ENCODE peak calls at places on chromosome 18, in seven cellular contexts. W, F, S, E, Y, X and B are unnamed samples.

GRCh38 chr18:2147866-2148265 is 423.4 kb downstream of the METTL4 start:
- DNase-seq in E (no peak), Y (no peak), X (no peak), S (no peak), W (peak; percentile 61), F (no peak), B (no peak)

GRCh38 chr18:39946623-39947061 is 2008.4 kb upstream of the PIK3C3 start:
- DNase-seq in E (peak; percentile 93), F (peak; percentile 46), W (no peak), Y (no peak), X (no peak), S (no peak), B (no peak)

GRCh38 chr18:7164610-7165009 is 47.0 kb upstream of the LAMA1 start:
- DNase-seq in Y (no peak), X (no peak), F (no peak), S (no peak), E (peak; percentile 20), W (no peak), B (no peak)

GRCh38 chr18:59249186-59249774 is 24.0 kb downstream of the RAX start:
- DNase-seq in W (no peak), E (peak; percentile 74), S (no peak), F (peak; percentile 58), X (peak; percentile 77), Y (no peak), B (no peak)

GRCh38 chr18:10927290-10927979 is 221.9 kb downstream of the PIEZO2 start:
- DNase-seq in S (no peak), E (no peak), Y (no peak), X (no peak), F (no peak), W (peak; percentile 37), B (no peak)

GRCh38 chr18:74635202-74635969 is 37.7 kb downstream of the ZNF407 start:
- DNase-seq in S (no peak), W (no peak), F (peak; percentile 34), Y (no peak), X (no peak), E (no peak), B (no peak)

GRCh38 chr18:44792456-44793080 is 111.9 kb downstream of the SETBP1 start:
- DNase-seq in E (no peak), F (no peak), X (no peak), S (no peak), W (no peak), Y (no peak), B (no peak)

GRCh38 chr18:41371718-41372117 is 583.3 kb upstream of the PIK3C3 start:
- DNase-seq in W (no peak), F (peak; percentile 10), Y (no peak), S (no peak), E (no peak), X (no peak), B (no peak)

GRCh38 chr18:57077786-57078552 is 68.9 kb upstream of the BOD1L2 start:
- DNase-seq in X (no peak), F (no peak), E (no peak), S (no peak), Y (no peak), W (no peak), B (no peak)

GRCh38 chr18:50274044-50274442 is 7.3 kb downstream of the MBD1 start:
- DNase-seq in S (no peak), E (no peak), X (no peak), W (peak; percentile 35), Y (no peak), F (no peak), B (no peak)

GRCh38 chr18:79898952-79899608 is 52.4 kb downstream of the SLC66A2 start:
- DNase-seq in E (no peak), W (peak; percentile 54), F (no peak), S (no peak), Y (no peak), X (no peak), B (no peak)

GRCh38 chr18:11500153-11501122 is 109.0 kb upstream of the SLC35G4 start:
- DNase-seq in E (peak; percentile 77), Y (no peak), F (no peak), S (no peak), W (no peak), X (peak; percentile 96), B (no peak)

GRCh38 chr18:51149605-51150429 is 47.7 kb downstream of the MEX3C start:
- DNase-seq in Y (no peak), S (no peak), F (no peak), W (no peak), E (peak; percentile 66), X (peak; percentile 13), B (no peak)